ENCODE peak calls at places on chromosomes 11 and 22, in eight cellular contexts. P, E, J, V, F, A, R and Y are unnamed samples. For H3K9me3, the result is how much of the 10 kb centered on the place peaks cover.

GRCh38 chr11:57659669-57660068 is 2.1 kb downstream of the CLP1 start:
- DNase-seq in E (no peak), F (no peak), P (no peak), V (no peak), R (no peak), J (no peak), A (no peak), Y (no peak)

GRCh38 chr11:116052603-116053537 is 548.7 kb upstream of the CADM1 start:
- DNase-seq in R (no peak), V (no peak), A (no peak), E (no peak), F (no peak), P (no peak), J (no peak), Y (no peak)

GRCh38 chr11:100152751-100153150 is 534.3 kb upstream of the ARHGAP42 start:
- DNase-seq in P (no peak), A (no peak), J (no peak), R (no peak), E (no peak), F (no peak), V (no peak), Y (no peak)

GRCh38 chr11:66346476-66347424 is 679 bp downstream of the B4GAT1 start:
- DNase-seq in P (no peak), A (peak), J (no peak), V (no peak), F (no peak), R (no peak), E (no peak), Y (no peak)

GRCh38 chr22:31846161-31847115 is 92.6 kb downstream of the DEPDC5 start:
- DNase-seq in E (no peak), A (no peak), F (peak), J (no peak), V (no peak), P (no peak), R (peak), Y (no peak)

GRCh38 chr11:17528906-17529813 is 15.1 kb downstream of the USH1C start:
- DNase-seq in R (no peak), V (no peak), P (no peak), F (no peak), A (no peak), J (no peak), E (no peak), Y (no peak)

GRCh38 chr11:60084866-60085265 is 3.6 kb upstream of the MS4A2 start:
- DNase-seq in A (no peak), E (no peak), R (no peak), J (no peak), V (no peak), F (no peak), P (no peak), Y (no peak)

GRCh38 chr11:73759520-73760065 is 1.3 kb downstream of the RAB6A start:
- DNase-seq in F (peak), P (no peak), A (no peak), J (no peak), E (no peak), V (no peak), R (peak), Y (no peak)

GRCh38 chr22:38067771-38068360 is 10.7 kb downstream of the PICK1 start:
- DNase-seq in P (no peak), E (no peak), J (no peak), V (no peak), R (no peak), A (no peak), F (no peak), Y (no peak)

GRCh38 chr11:96019810-96020747 is 96.2 kb upstream of the MTMR2 start:
- DNase-seq in E (no peak), A (no peak), P (no peak), F (no peak), J (no peak), R (no peak), V (no peak), Y (no peak)

GRCh38 chr11:130522284-130522961 is 74.0 kb downstream of the ADAMTS15 start:
- DNase-seq in P (peak), F (peak), A (peak), J (peak), E (peak), V (peak), R (peak), Y (peak)

GRCh38 chr22:44365196-44365802 is 52.5 kb upstream of the SHISAL1 start:
- DNase-seq in R (no peak), E (no peak), V (peak), J (no peak), A (peak), P (no peak), F (no peak), Y (no peak)

GRCh38 chr11:78417888-78418583 is 416 bp upstream of the GAB2 start:
- DNase-seq in F (peak), J (peak), P (peak), E (peak), A (peak), R (peak), V (peak), Y (peak)

GRCh38 chr11:16863382-16863781 is 124.9 kb downstream of the C11orf58 start:
- DNase-seq in V (no peak), F (no peak), A (no peak), J (peak), E (no peak), R (no peak), P (no peak), Y (peak)

GRCh38 chr22:43060213-43060612 is 29.0 kb downstream of the TTLL1 start:
- DNase-seq in P (no peak), E (peak), A (peak), J (peak), R (peak), V (peak), F (peak), Y (no peak)

GRCh38 chr11:27471588-27472397 is 797 bp downstream of the LGR4 start:
- DNase-seq in E (peak), J (peak), R (no peak), V (peak), A (peak), F (peak), P (peak), Y (peak)

GRCh38 chr22:23306926-23307325 is 126.6 kb downstream of the BCR start:
- DNase-seq in R (no peak), F (no peak), V (peak), J (no peak), E (no peak), P (peak), A (no peak), Y (no peak)

GRCh38 chr11:112280268-112281126 is 19.8 kb upstream of the PLET1 start:
- DNase-seq in P (peak), F (peak), R (peak), A (peak), V (peak), E (peak), J (peak), Y (peak)

GRCh38 chr11:64384039-64384737 is 25.2 kb downstream of the RPS6KA4 start:
- DNase-seq in J (no peak), R (no peak), A (no peak), E (no peak), F (no peak), V (no peak), P (no peak), Y (no peak)

GRCh38 chr22:20205964-20206708 is 55.3 kb upstream of the CCDC188 start:
- DNase-seq in F (peak), P (no peak), J (peak), R (peak), V (peak), A (peak), E (peak), Y (peak)

GRCh38 chr11:82854242-82854641 is 46.0 kb downstream of the PRCP start:
- DNase-seq in A (no peak), V (no peak), J (no peak), R (no peak), P (no peak), F (no peak), E (no peak), Y (no peak)

GRCh38 chr11:44837650-44838049 is 110.9 kb downstream of the TSPAN18 start:
- DNase-seq in A (no peak), E (no peak), P (no peak), R (no peak), F (no peak), J (no peak), V (no peak), Y (no peak)

GRCh38 chr11:121298770-121299169 is 6.2 kb downstream of the SC5D start:
- DNase-seq in F (no peak), J (no peak), R (no peak), A (no peak), V (no peak), E (no peak), P (no peak), Y (no peak)

GRCh38 chr11:7031346-7031957 is 11.2 kb downstream of the NLRP14 start:
- DNase-seq in J (no peak), F (no peak), R (no peak), P (no peak), V (no peak), E (peak), A (no peak), Y (no peak)

GRCh38 chr11:68043349-68044144 is 4.7 kb downstream of the TCIRG1 start:
- DNase-seq in R (peak), E (no peak), F (peak), V (no peak), P (peak), A (peak), J (no peak), Y (no peak)
- H3K9me3 ChIP-seq in R (under half), E (under half), F (under half), V (under half), P (under half), A (under half), J (under half), Y (under half)

DNA sequence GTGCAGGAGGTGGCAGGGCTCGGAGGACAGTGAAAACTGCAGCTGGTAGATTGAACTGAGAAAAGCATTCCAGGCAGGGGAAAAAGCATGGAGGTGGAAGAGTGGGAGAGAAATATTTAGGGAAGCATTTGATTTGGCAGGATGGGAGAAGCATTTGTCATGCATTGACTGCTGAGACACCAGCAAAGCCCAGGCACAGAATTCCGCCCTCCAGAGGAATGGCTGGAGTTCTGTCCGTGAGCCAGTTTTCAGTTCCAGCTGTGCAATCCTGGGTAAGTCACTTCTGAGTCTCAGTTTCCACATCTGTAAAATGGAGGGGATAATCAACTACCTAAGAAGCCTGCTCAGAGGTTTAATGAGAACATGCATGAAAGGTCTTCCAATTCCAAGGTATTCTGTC is 4.3 kb upstream of the TSKU start:
- DNase-seq in E (no peak), F (no peak), R (no peak), V (no peak), A (no peak), P (no peak), J (no peak), Y (no peak)
- H3K9me3 ChIP-seq in E (under half), F (half or more), R (under half), V (under half), A (under half), P (under half), J (under half), Y (under half)

GRCh38 chr11:70205766-70206165 is 2.7 kb downstream of the FADD start:
- DNase-seq in R (no peak), V (no peak), A (no peak), F (no peak), J (no peak), P (no peak), E (no peak), Y (no peak)
- H3K9me3 ChIP-seq in R (under half), V (under half), A (under half), F (under half), J (under half), P (under half), E (under half), Y (under half)

DNA sequence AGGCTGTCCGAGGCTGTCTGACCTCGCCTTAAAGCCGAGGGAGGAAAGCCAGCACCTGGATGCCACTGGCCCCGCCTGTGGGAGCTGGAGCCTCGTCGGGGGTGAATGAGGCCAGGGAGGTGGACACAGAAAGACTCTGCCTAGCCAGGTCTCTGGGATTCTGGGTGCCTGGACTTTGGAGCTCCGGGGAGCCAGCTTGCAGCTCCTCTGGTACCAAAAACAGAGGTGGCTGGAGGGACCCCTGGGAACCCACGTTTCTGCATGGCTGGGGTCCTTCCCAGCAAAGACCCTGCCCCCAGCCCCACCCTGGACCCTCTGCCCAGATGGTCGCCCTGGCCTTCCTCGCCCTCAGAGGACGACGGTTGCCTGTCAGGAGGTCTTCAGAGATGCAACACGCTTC is 239.7 kb downstream of the BRD1 start:
- DNase-seq in E (peak), P (no peak), F (no peak), J (no peak), A (no peak), R (no peak), V (no peak), Y (no peak)
- H3K9me3 ChIP-seq in E (under half), P (under half), F (under half), J (under half), A (under half), R (under half), V (under half), Y (under half)

DNA sequence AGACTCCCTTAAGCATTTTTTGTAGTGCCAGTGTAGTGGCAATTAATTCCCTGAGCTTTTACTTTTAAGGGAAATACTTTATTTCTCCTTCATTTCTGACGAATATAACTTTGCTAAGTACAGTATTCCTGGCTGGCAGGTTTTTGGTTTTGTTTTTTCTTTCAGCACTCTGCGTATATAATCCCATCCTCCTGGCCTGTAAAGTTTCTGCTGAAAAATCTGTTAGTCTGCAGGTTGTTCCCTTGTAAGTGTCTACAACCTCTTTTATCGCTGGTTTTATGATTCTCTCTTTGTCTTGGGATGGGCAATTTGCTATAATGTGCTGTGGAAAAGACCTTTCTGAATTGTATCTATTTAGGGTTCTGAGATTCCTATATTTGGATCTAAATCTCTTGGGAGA is 56.0 kb downstream of the KCNQ1OT1 start:
- DNase-seq in R (no peak), A (no peak), V (no peak), J (no peak), E (no peak), P (no peak), F (no peak), Y (no peak)
- H3K9me3 ChIP-seq in R (under half), A (half or more), V (half or more), J (under half), E (half or more), P (under half), F (half or more), Y (half or more)

GRCh38 chr11:35034401-35034800 is 104.6 kb upstream of the CD44 start:
- DNase-seq in R (no peak), A (no peak), F (no peak), P (no peak), E (no peak), V (no peak), J (no peak), Y (no peak)

GRCh38 chr11:35031869-35032268 is 107.1 kb upstream of the CD44 start:
- DNase-seq in P (no peak), F (no peak), E (no peak), R (no peak), V (no peak), A (no peak), J (no peak), Y (no peak)

GRCh38 chr11:35030716-35031213 is 108.2 kb upstream of the CD44 start:
- DNase-seq in A (no peak), P (peak), E (peak), R (peak), V (no peak), J (no peak), F (peak), Y (peak)

GRCh38 chr11:35033011-35033410 is 106.0 kb upstream of the CD44 start:
- DNase-seq in E (no peak), P (no peak), V (peak), F (no peak), J (no peak), R (no peak), A (no peak), Y (no peak)

GRCh38 chr11:35029979-35030378 is 109.0 kb upstream of the CD44 start:
- DNase-seq in F (peak), R (peak), J (no peak), E (no peak), V (no peak), A (no peak), P (no peak), Y (no peak)
- H3K9me3 ChIP-seq in F (under half), R (under half), J (under half), E (under half), V (under half), A (under half), P (under half), Y (under half)

GRCh38 chr11:10080134-10080533 is 213.9 kb downstream of the SBF2 start:
- DNase-seq in F (peak), P (no peak), J (no peak), A (no peak), V (no peak), R (no peak), E (no peak), Y (no peak)
- H3K9me3 ChIP-seq in F (under half), P (under half), J (under half), A (under half), V (under half), R (under half), E (under half), Y (half or more)